ENCODE peak calls at places on chromosomes 7 and 10, in four cellular contexts. N is IMR-90, V is H9, L is H1. C is an unnamed sample.

GRCh38 chr7:88377421-88377820 is 70.7 kb upstream of the STEAP4 start:
- DNase-seq in V (peak), N (no peak), L (no peak), C (peak)

GRCh38 chr10:71085689-71086438 is 126.5 kb upstream of the UNC5B start:
- DNase-seq in N (no peak), L (peak), V (peak), C (peak)

GRCh38 chr7:105055084-105055483 is 41.1 kb downstream of the KMT2E start:
- DNase-seq in N (no peak), L (no peak), V (no peak), C (no peak)

GRCh38 chr10:77637986-77638765 is 568 bp upstream of the KCNMA1 start:
- DNase-seq in N (peak), V (peak), L (peak), C (peak)

GRCh38 chr10:62811159-62811875 is 4.8 kb downstream of the EGR2 start:
- DNase-seq in N (no peak), L (no peak), V (no peak), C (no peak)

GRCh38 chr7:55448526-55448925 is 83.4 kb downstream of the LANCL2 start:
- DNase-seq in L (no peak), N (no peak), V (no peak), C (no peak)

GRCh38 chr7:55369427-55369826 is 4.3 kb downstream of the LANCL2 start:
- DNase-seq in N (peak), L (no peak), V (no peak), C (no peak)

GRCh38 chr7:65960351-65961074 is 21.5 kb downstream of the GUSB start:
- DNase-seq in V (no peak), N (no peak), L (no peak), C (no peak)

GRCh38 chr10:51532044-51532443 is 167.4 kb downstream of the CSTF2T start:
- DNase-seq in N (no peak), L (no peak), V (no peak), C (no peak)

GRCh38 chr10:97780991-97781540 is 9.3 kb upstream of the SFRP5 start:
- DNase-seq in V (no peak), L (no peak), N (no peak), C (no peak)

GRCh38 chr10:99708428-99709010 is 23.4 kb downstream of the COX15 start:
- DNase-seq in V (no peak), L (no peak), N (peak), C (no peak)

GRCh38 chr10:46545861-46546590 is 10.4 kb downstream of the GPRIN2 start:
- DNase-seq in L (peak), N (no peak), V (peak), C (no peak)

GRCh38 chr10:45383682-45384320 is 9.8 kb downstream of the ALOX5 start:
- DNase-seq in N (no peak), V (no peak), L (no peak), C (no peak)

GRCh38 chr7:99420213-99420612 is 11.4 kb downstream of the BUD31 start:
- DNase-seq in V (no peak), L (no peak), N (no peak), C (no peak)

GRCh38 chr7:102111063-102111757 is 175.5 kb upstream of the SH2B2 start:
- DNase-seq in N (no peak), V (no peak), L (no peak), C (peak)

GRCh38 chr7:5713124-5713912 is 68.1 kb downstream of the RNF216 start:
- DNase-seq in V (no peak), L (no peak), N (no peak), C (peak)

GRCh38 chr7:105493928-105494325 is 28.1 kb downstream of the PUS7 start:
- DNase-seq in N (peak), V (no peak), L (no peak), C (no peak)

GRCh38 chr7:12557282-12557681 is 13.2 kb upstream of the SCIN start:
- DNase-seq in L (no peak), V (peak), N (no peak), C (peak)

GRCh38 chr7:140645166-140645565 is 4.6 kb upstream of the DENND2A start:
- DNase-seq in V (peak), N (no peak), L (peak), C (peak)

GRCh38 chr10:12480440-12480839 is 131.1 kb downstream of the CAMK1D start:
- DNase-seq in N (no peak), L (no peak), V (no peak), C (no peak)

GRCh38 chr7:144842377-144842851 is 6.6 kb upstream of the TPK1 start:
- DNase-seq in L (no peak), V (no peak), N (no peak), C (peak)

GRCh38 chr10:116632831-116633600 is 12.3 kb downstream of the PNLIPRP2 start:
- DNase-seq in N (no peak), V (no peak), L (no peak), C (no peak)

GRCh38 chr7:95906871-95907270 is 134.5 kb downstream of the DYNC1I1 start:
- DNase-seq in N (no peak), V (no peak), L (no peak), C (no peak)

GRCh38 chr7:121555558-121555957 is 159.4 kb upstream of the FAM3C start:
- DNase-seq in N (no peak), L (no peak), V (no peak), C (no peak)

GRCh38 chr10:129968020-129968861 is 4.2 kb upstream of the EBF3 start:
- DNase-seq in V (no peak), L (no peak), N (no peak), C (no peak)

GRCh38 chr10:26765549-26765948 is 68.0 kb downstream of the PDSS1 start:
- DNase-seq in N (peak), L (no peak), V (no peak), C (no peak)
- H3K56ac ChIP-seq in N (no peak), L (no peak), V (no peak), C (no peak)

DNA sequence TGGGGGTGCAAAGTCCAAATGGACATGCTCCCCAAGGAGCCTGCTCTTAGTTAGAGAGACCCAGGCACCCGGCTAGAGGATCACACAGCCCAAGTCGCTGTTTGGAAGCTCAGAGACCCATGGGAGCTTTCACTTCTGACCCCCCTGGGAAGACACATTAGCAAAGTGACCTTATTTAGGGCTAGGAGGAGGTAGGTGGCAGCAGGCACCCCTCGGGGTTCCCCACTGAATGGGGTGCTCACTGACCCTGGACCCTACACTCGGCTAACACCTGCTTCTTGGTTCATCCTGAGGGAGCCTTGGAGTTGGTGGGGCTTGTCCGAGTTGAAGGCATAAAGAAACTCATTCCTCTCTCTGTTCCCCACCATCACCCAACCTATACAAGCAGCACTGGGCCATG is 27.1 kb upstream of the HABP2 start:
- DNase-seq in L (no peak), V (no peak), N (no peak), C (no peak)
- H3K56ac ChIP-seq in L (no peak), V (no peak), N (no peak), C (no peak)

GRCh38 chr10:1002425-1003006 is 14.3 kb downstream of the GTPBP4 start:
- DNase-seq in N (no peak), V (no peak), L (no peak), C (no peak)
- H3K56ac ChIP-seq in N (no peak), V (no peak), L (no peak), C (no peak)

GRCh38 chr10:132236881-132237280 is 50.1 kb downstream of the DPYSL4 start:
- DNase-seq in N (no peak), L (no peak), V (no peak), C (no peak)

GRCh38 chr10:132233501-132234075 is 46.8 kb downstream of the DPYSL4 start:
- DNase-seq in L (no peak), V (no peak), N (no peak), C (no peak)

GRCh38 chr10:132236161-132236560 is 49.4 kb downstream of the DPYSL4 start:
- DNase-seq in L (no peak), V (no peak), N (no peak), C (no peak)

GRCh38 chr10:132232981-132233380 is 46.2 kb downstream of the DPYSL4 start:
- DNase-seq in N (no peak), L (no peak), V (no peak), C (no peak)

DNA sequence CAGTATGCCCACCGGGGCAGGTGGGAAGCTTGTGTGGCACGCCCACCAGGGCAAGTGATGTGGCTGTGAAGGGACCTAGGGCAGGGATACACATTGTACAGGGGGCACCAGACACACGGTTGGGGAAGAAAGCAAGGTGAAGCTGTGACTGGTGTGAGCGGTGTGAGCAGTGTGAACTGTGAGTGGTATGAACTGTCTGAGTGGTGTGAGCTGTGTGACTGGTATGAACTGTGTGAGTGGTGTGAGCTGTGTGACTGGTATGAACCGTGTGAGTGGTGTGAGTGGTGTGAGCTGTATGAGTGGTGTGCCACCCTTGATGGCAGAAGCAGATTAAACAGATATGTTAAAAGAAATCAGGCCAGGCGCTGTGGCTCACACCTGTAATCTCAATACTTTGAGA is 48.1 kb downstream of the DPYSL4 start:
- DNase-seq in L (no peak), N (no peak), V (no peak), C (no peak)
- H3K56ac ChIP-seq in L (no peak), N (no peak), V (no peak), C (no peak)

DNA sequence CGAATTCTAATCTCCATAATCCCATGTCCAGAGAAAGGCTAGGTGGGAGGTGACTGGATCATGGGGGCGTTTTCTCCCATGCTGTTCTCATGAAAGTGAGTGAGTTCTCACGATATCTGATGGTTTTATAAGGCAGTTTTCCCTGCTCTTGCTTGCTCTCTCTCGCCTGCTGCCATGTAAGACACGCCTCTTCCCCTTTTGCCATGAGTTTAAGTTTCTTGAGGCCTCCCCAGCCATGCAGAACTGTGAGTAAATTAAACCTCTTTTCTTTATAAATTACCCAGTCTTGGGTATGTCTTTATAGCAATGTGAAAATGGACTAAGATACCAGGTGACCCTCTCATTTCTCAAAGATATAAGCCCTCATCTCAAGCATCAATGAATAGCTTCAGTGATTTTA is 1.1 kb upstream of the ACTA2 start:
- DNase-seq in N (no peak), V (no peak), L (no peak), C (no peak)
- H3K56ac ChIP-seq in N (peak), V (no peak), L (no peak), C (no peak)

GRCh38 chr10:127039435-127039834 is 134.2 kb downstream of the DOCK1 start:
- DNase-seq in L (no peak), V (no peak), N (no peak), C (no peak)
- H3K56ac ChIP-seq in L (no peak), V (no peak), N (no peak), C (no peak)

GRCh38 chr10:30118590-30118989 is 59.2 kb upstream of the JCAD start:
- DNase-seq in V (no peak), N (no peak), L (no peak), C (no peak)

GRCh38 chr10:30116254-30116573 is 56.8 kb upstream of the JCAD start:
- DNase-seq in L (no peak), V (no peak), N (no peak), C (no peak)

GRCh38 chr10:30114871-30115270 is 55.5 kb upstream of the JCAD start:
- DNase-seq in V (no peak), N (peak), L (no peak), C (no peak)

GRCh38 chr10:30114401-30114800 is 55.0 kb upstream of the JCAD start:
- DNase-seq in V (no peak), N (no peak), L (no peak), C (no peak)

GRCh38 chr10:30115391-30116253 is 56.2 kb upstream of the JCAD start:
- DNase-seq in L (no peak), N (peak), V (no peak), C (no peak)
- H3K56ac ChIP-seq in L (no peak), N (no peak), V (no peak), C (peak)

GRCh38 chr10:117680611-117681010 is 138.1 kb downstream of the EMX2 start:
- DNase-seq in L (no peak), V (no peak), N (no peak), C (no peak)
- H3K56ac ChIP-seq in L (no peak), V (no peak), N (no peak), C (no peak)

GRCh38 chr7:94418851-94419250 is 24.2 kb downstream of the COL1A2 start:
- DNase-seq in L (no peak), N (peak), V (no peak), C (peak)

GRCh38 chr7:94414481-94414880 is 19.8 kb downstream of the COL1A2 start:
- DNase-seq in N (peak), L (no peak), V (no peak), C (no peak)

GRCh38 chr7:94417921-94418320 is 23.2 kb downstream of the COL1A2 start:
- DNase-seq in L (no peak), N (no peak), V (no peak), C (no peak)

GRCh38 chr7:94420321-94420720 is 25.6 kb downstream of the COL1A2 start:
- DNase-seq in L (no peak), N (peak), V (no peak), C (no peak)

DNA sequence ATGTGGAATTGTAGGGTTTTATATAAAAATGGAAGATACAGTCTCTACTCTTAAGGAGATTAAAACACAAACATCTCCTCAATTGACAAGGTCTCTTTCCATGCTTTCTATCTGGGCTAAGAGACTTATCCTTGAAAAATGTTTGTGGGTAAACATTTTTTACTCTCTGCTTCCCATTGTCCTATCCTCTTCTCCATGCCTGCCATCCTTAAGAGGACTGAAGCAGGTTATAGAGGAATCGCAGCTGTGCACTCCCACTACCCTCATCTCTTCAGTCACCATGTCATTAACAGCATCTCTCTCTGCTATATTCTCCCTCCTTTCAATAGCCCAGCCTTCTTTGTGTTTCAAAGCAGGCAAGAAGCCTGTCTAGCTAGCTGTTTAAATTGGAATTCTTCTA is 22.6 kb downstream of the COL1A2 start:
- DNase-seq in L (no peak), N (no peak), V (no peak), C (no peak)
- H3K56ac ChIP-seq in L (no peak), N (peak), V (no peak), C (no peak)

GRCh38 chr7:15370441-15370840 is 191.4 kb downstream of the AGMO start:
- DNase-seq in N (no peak), V (no peak), L (no peak), C (no peak)
- H3K56ac ChIP-seq in N (no peak), V (no peak), L (no peak), C (no peak)

C was measured in mesendoderm.